ENCODE peak calls at places on chromosomes 5 and 9, in five cellular contexts. One of them, this sample, is unnamed.

GRCh38 chr9:124133752-124134151 is 122.2 kb downstream of the LHX2 start:
- DNase-seq in KBM-7: peak; percentile 51
- DNase-seq in caudate nucleus: peak; percentile 12
- DNase-seq in HuH-7.5: peak; percentile 61
- DNase-seq in activated T-cell treated with anti-CD3 and anti-CD28 coated beads, Interleukin-2, amount 50 U/mL, for 48 hours: peak; percentile 49
- DNase-seq in this sample: peak; percentile 33

GRCh38 chr5:97412959-97413358 is 229.9 kb upstream of the RIOK2 start:
- DNase-seq in caudate nucleus: no peak
- DNase-seq in activated T-cell treated with anti-CD3 and anti-CD28 coated beads, Interleukin-2, amount 50 U/mL, for 48 hours: no peak
- DNase-seq in KBM-7: no peak
- DNase-seq in HuH-7.5: no peak
- DNase-seq in this sample: no peak

GRCh38 chr5:162888268-162888667 is 549.1 kb upstream of the CCNG1 start:
- DNase-seq in caudate nucleus: no peak
- DNase-seq in activated T-cell treated with anti-CD3 and anti-CD28 coated beads, Interleukin-2, amount 50 U/mL, for 48 hours: no peak
- DNase-seq in HuH-7.5: no peak
- DNase-seq in KBM-7: no peak
- DNase-seq in this sample: no peak

GRCh38 chr5:31502506-31502905 is 29.4 kb downstream of the DROSHA start:
- DNase-seq in KBM-7: no peak
- DNase-seq in activated T-cell treated with anti-CD3 and anti-CD28 coated beads, Interleukin-2, amount 50 U/mL, for 48 hours: no peak
- DNase-seq in caudate nucleus: no peak
- DNase-seq in HuH-7.5: no peak
- DNase-seq in this sample: no peak

GRCh38 chr5:132681983-132682382 is 8.2 kb downstream of the IL4 start:
- DNase-seq in caudate nucleus: no peak
- DNase-seq in HuH-7.5: no peak
- DNase-seq in activated T-cell treated with anti-CD3 and anti-CD28 coated beads, Interleukin-2, amount 50 U/mL, for 48 hours: no peak
- DNase-seq in KBM-7: no peak
- DNase-seq in this sample: no peak

GRCh38 chr5:67998709-67999251 is 216.8 kb upstream of the PIK3R1 start:
- DNase-seq in HuH-7.5: no peak
- DNase-seq in activated T-cell treated with anti-CD3 and anti-CD28 coated beads, Interleukin-2, amount 50 U/mL, for 48 hours: no peak
- DNase-seq in KBM-7: peak; percentile 34
- DNase-seq in caudate nucleus: no peak
- DNase-seq in this sample: no peak

GRCh38 chr9:113154471-113154870 is 3.7 kb downstream of the SLC31A2 start:
- DNase-seq in HuH-7.5: no peak
- DNase-seq in KBM-7: no peak
- DNase-seq in caudate nucleus: peak; percentile 45
- DNase-seq in activated T-cell treated with anti-CD3 and anti-CD28 coated beads, Interleukin-2, amount 50 U/mL, for 48 hours: no peak
- DNase-seq in this sample: no peak

GRCh38 chr9:109342878-109343277 is 22.0 kb upstream of the EPB41L4B start:
- DNase-seq in activated T-cell treated with anti-CD3 and anti-CD28 coated beads, Interleukin-2, amount 50 U/mL, for 48 hours: no peak
- DNase-seq in caudate nucleus: no peak
- DNase-seq in HuH-7.5: no peak
- DNase-seq in KBM-7: no peak
- DNase-seq in this sample: no peak

GRCh38 chr9:127846451-127847154 is 7.9 kb downstream of the ENG start:
- DNase-seq in caudate nucleus: no peak
- DNase-seq in KBM-7: no peak
- DNase-seq in HuH-7.5: no peak
- DNase-seq in activated T-cell treated with anti-CD3 and anti-CD28 coated beads, Interleukin-2, amount 50 U/mL, for 48 hours: no peak
- DNase-seq in this sample: no peak

GRCh38 chr5:150774145-150774544 is 4.4 kb upstream of the SMIM3 start:
- DNase-seq in HuH-7.5: no peak
- DNase-seq in KBM-7: peak; percentile 73
- DNase-seq in caudate nucleus: no peak
- DNase-seq in activated T-cell treated with anti-CD3 and anti-CD28 coated beads, Interleukin-2, amount 50 U/mL, for 48 hours: no peak
- DNase-seq in this sample: peak; percentile 25

GRCh38 chr5:72138943-72139467 is 31.7 kb downstream of the MAP1B start:
- DNase-seq in activated T-cell treated with anti-CD3 and anti-CD28 coated beads, Interleukin-2, amount 50 U/mL, for 48 hours: peak; percentile 46
- DNase-seq in caudate nucleus: no peak
- DNase-seq in HuH-7.5: no peak
- DNase-seq in KBM-7: peak; percentile 47
- DNase-seq in this sample: peak; percentile 38

GRCh38 chr5:88660326-88660946 is 222.5 kb downstream of the MEF2C start:
- DNase-seq in HuH-7.5: no peak
- DNase-seq in KBM-7: no peak
- DNase-seq in caudate nucleus: no peak
- DNase-seq in activated T-cell treated with anti-CD3 and anti-CD28 coated beads, Interleukin-2, amount 50 U/mL, for 48 hours: peak; percentile 22
- DNase-seq in this sample: no peak

GRCh38 chr5:60961685-60962084 is 16.7 kb downstream of the NDUFAF2 start:
- DNase-seq in KBM-7: no peak
- DNase-seq in HuH-7.5: no peak
- DNase-seq in caudate nucleus: no peak
- DNase-seq in activated T-cell treated with anti-CD3 and anti-CD28 coated beads, Interleukin-2, amount 50 U/mL, for 48 hours: no peak
- DNase-seq in this sample: no peak

GRCh38 chr9:119974026-119974425 is 604.8 kb upstream of the BRINP1 start:
- DNase-seq in KBM-7: no peak
- DNase-seq in HuH-7.5: no peak
- DNase-seq in activated T-cell treated with anti-CD3 and anti-CD28 coated beads, Interleukin-2, amount 50 U/mL, for 48 hours: no peak
- DNase-seq in caudate nucleus: no peak
- DNase-seq in this sample: no peak

GRCh38 chr5:1654786-1655495 is 131.2 kb upstream of the LPCAT1 start:
- DNase-seq in HuH-7.5: no peak
- DNase-seq in KBM-7: no peak
- DNase-seq in activated T-cell treated with anti-CD3 and anti-CD28 coated beads, Interleukin-2, amount 50 U/mL, for 48 hours: no peak
- DNase-seq in caudate nucleus: no peak
- DNase-seq in this sample: no peak

GRCh38 chr9:77152289-77152688 is 25.0 kb upstream of the VPS13A start:
- DNase-seq in caudate nucleus: no peak
- DNase-seq in KBM-7: no peak
- DNase-seq in HuH-7.5: no peak
- DNase-seq in activated T-cell treated with anti-CD3 and anti-CD28 coated beads, Interleukin-2, amount 50 U/mL, for 48 hours: no peak
- DNase-seq in this sample: no peak

GRCh38 chr5:153965102-153965645 is 73.5 kb downstream of the FAM114A2 start:
- DNase-seq in HuH-7.5: peak; percentile 75
- DNase-seq in KBM-7: peak; percentile 66
- DNase-seq in activated T-cell treated with anti-CD3 and anti-CD28 coated beads, Interleukin-2, amount 50 U/mL, for 48 hours: peak; percentile 66
- DNase-seq in caudate nucleus: peak; percentile 16
- DNase-seq in this sample: peak; percentile 55

GRCh38 chr9:83937861-83938455 is 16.7 kb upstream of the KIF27 start:
- DNase-seq in caudate nucleus: no peak
- DNase-seq in activated T-cell treated with anti-CD3 and anti-CD28 coated beads, Interleukin-2, amount 50 U/mL, for 48 hours: peak; percentile 29
- DNase-seq in KBM-7: peak; percentile 80
- DNase-seq in HuH-7.5: peak; percentile 39
- DNase-seq in this sample: peak; percentile 16

GRCh38 chr5:52977264-52977897 is 11.8 kb upstream of the ITGA2 start:
- DNase-seq in caudate nucleus: no peak
- DNase-seq in activated T-cell treated with anti-CD3 and anti-CD28 coated beads, Interleukin-2, amount 50 U/mL, for 48 hours: no peak
- DNase-seq in HuH-7.5: no peak
- DNase-seq in KBM-7: no peak
- DNase-seq in this sample: no peak

GRCh38 chr9:91422832-91423711 is 560 bp downstream of the NFIL3 start:
- DNase-seq in HuH-7.5: peak; percentile 70
- DNase-seq in KBM-7: peak; percentile 64
- DNase-seq in activated T-cell treated with anti-CD3 and anti-CD28 coated beads, Interleukin-2, amount 50 U/mL, for 48 hours: peak; percentile 74
- DNase-seq in caudate nucleus: peak; percentile 36
- DNase-seq in this sample: no peak

GRCh38 chr5:68661237-68661636 is 432.6 kb upstream of the SLC30A5 start:
- DNase-seq in caudate nucleus: no peak
- DNase-seq in HuH-7.5: no peak
- DNase-seq in activated T-cell treated with anti-CD3 and anti-CD28 coated beads, Interleukin-2, amount 50 U/mL, for 48 hours: peak; percentile 42
- DNase-seq in KBM-7: peak; percentile 6
- DNase-seq in this sample: peak; percentile 33

GRCh38 chr9:136552117-136552685 is 6.4 kb upstream of the NOTCH1 start:
- DNase-seq in KBM-7: peak; percentile 72
- DNase-seq in activated T-cell treated with anti-CD3 and anti-CD28 coated beads, Interleukin-2, amount 50 U/mL, for 48 hours: no peak
- DNase-seq in HuH-7.5: no peak
- DNase-seq in caudate nucleus: no peak
- DNase-seq in this sample: no peak

GRCh38 chr5:94508421-94509148 is 109.8 kb downstream of the KIAA0825 start:
- DNase-seq in caudate nucleus: no peak
- DNase-seq in activated T-cell treated with anti-CD3 and anti-CD28 coated beads, Interleukin-2, amount 50 U/mL, for 48 hours: no peak
- DNase-seq in HuH-7.5: no peak
- DNase-seq in KBM-7: no peak
- DNase-seq in this sample: peak; percentile 83

GRCh38 chr9:70100362-70100761 is 56.7 kb downstream of the MAMDC2 start:
- DNase-seq in caudate nucleus: no peak
- DNase-seq in HuH-7.5: no peak
- DNase-seq in KBM-7: no peak
- DNase-seq in activated T-cell treated with anti-CD3 and anti-CD28 coated beads, Interleukin-2, amount 50 U/mL, for 48 hours: no peak
- DNase-seq in this sample: no peak

This sample was measured in BE2C.